ENCODE peak calls at places on chromosomes 7 and 10, in seven cellular contexts. A is GM06990, J is endodermal cell, H is cardiac muscle cell, N is Peyer's patch, X is lower lobe of right lung, U is BE2C. I is an unnamed sample.
A peak's percentile ranks its signal among the peaks of the same experiment; 100 is the strongest.

GRCh38 chr7:135768990-135769389 is 20.4 kb upstream of the FAM180A start:
- DNase-seq in X (no peak), H (no peak), J (no peak), N (no peak), U (no peak), A (no peak), I (peak; percentile 77)

GRCh38 chr7:133484135-133484534 is 231.3 kb downstream of the EXOC4 start:
- DNase-seq in N (no peak), U (no peak), A (no peak), H (peak; percentile 19), X (no peak), J (no peak), I (no peak)

GRCh38 chr7:30531286-30531685 is 26.7 kb upstream of the GGCT start:
- DNase-seq in J (no peak), N (no peak), U (no peak), H (no peak), A (no peak), X (no peak), I (no peak)

GRCh38 chr10:73644767-73645166 is 3.5 kb upstream of the MYOZ1 start:
- DNase-seq in X (no peak), U (no peak), N (no peak), J (no peak), A (no peak), H (no peak), I (no peak)

GRCh38 chr10:132137111-132138072 is 49.4 kb upstream of the DPYSL4 start:
- DNase-seq in J (no peak), U (no peak), X (peak; percentile 35), H (no peak), A (no peak), N (no peak), I (peak; percentile 16)

GRCh38 chr7:139441961-139442360 is 41.5 kb downstream of the KLRG2 start:
- DNase-seq in X (no peak), A (no peak), J (no peak), H (no peak), U (no peak), N (no peak), I (no peak)

GRCh38 chr7:130481898-130482297 is 10.0 kb upstream of the MEST start:
- DNase-seq in J (peak; percentile 42), A (no peak), H (peak; percentile 85), X (no peak), N (no peak), U (no peak), I (no peak)

GRCh38 chr10:95835149-95835860 is 72.5 kb upstream of the CC2D2B start:
- DNase-seq in X (no peak), H (no peak), U (no peak), N (no peak), A (no peak), J (no peak), I (no peak)

GRCh38 chr10:33303988-33304387 is 30.5 kb downstream of the NRP1 start:
- DNase-seq in H (no peak), N (no peak), U (no peak), J (no peak), X (no peak), A (no peak), I (no peak)

GRCh38 chr7:10471280-10471679 is 502.4 kb upstream of the PHF14 start:
- DNase-seq in H (no peak), X (no peak), A (no peak), U (no peak), N (no peak), J (no peak), I (no peak)

GRCh38 chr7:108875139-108875538 is 305.5 kb downstream of the DNAJB9 start:
- DNase-seq in N (no peak), H (peak; percentile 53), U (peak; percentile 20), J (peak; percentile 80), A (no peak), X (no peak), I (no peak)

GRCh38 chr10:72911758-72912157 is 18.2 kb downstream of the OIT3 start:
- DNase-seq in J (no peak), X (no peak), U (no peak), N (no peak), H (no peak), A (no peak), I (no peak)

GRCh38 chr7:86257894-86258293 is 385.8 kb upstream of the GRM3 start:
- DNase-seq in X (no peak), H (no peak), U (no peak), J (no peak), N (no peak), A (no peak), I (no peak)

GRCh38 chr7:32093415-32094408 is 23.5 kb upstream of the PDE1C start:
- DNase-seq in N (no peak), J (no peak), H (peak; percentile 98), A (no peak), X (peak; percentile 53), U (no peak), I (peak; percentile 75)

GRCh38 chr7:112137141-112138101 is 68.8 kb downstream of the DOCK4 start:
- DNase-seq in H (no peak), N (no peak), X (no peak), A (no peak), U (no peak), J (peak; percentile 61), I (no peak)

GRCh38 chr10:102268333-102268999 is 23.1 kb downstream of the GBF1 start:
- DNase-seq in J (no peak), H (peak; percentile 56), U (no peak), N (no peak), A (no peak), X (no peak), I (no peak)

GRCh38 chr10:29316308-29317026 is 27.6 kb downstream of the LYZL1 start:
- DNase-seq in A (no peak), X (no peak), J (no peak), H (no peak), U (no peak), N (no peak), I (no peak)

GRCh38 chr10:29253096-29254029 is 35.5 kb upstream of the LYZL1 start:
- DNase-seq in N (no peak), U (no peak), A (no peak), J (no peak), X (no peak), H (no peak), I (no peak)

GRCh38 chr7:156903232-156903909 is 10.4 kb upstream of the LMBR1 start:
- DNase-seq in N (peak; percentile 63), X (no peak), H (peak; percentile 53), U (no peak), J (no peak), A (no peak), I (peak; percentile 74)

GRCh38 chr7:19403691-19404090 is 258.5 kb upstream of the FERD3L start:
- DNase-seq in A (no peak), J (no peak), N (no peak), H (no peak), U (no peak), X (no peak), I (no peak)

GRCh38 chr10:126391162-126391880 is 3.0 kb upstream of the ADAM12 start:
- DNase-seq in U (no peak), N (no peak), A (no peak), J (no peak), X (no peak), H (peak; percentile 68), I (no peak)

GRCh38 chr10:13105184-13105583 is 5.2 kb downstream of the OPTN start:
- DNase-seq in N (no peak), X (no peak), J (no peak), U (no peak), A (no peak), H (no peak), I (no peak)

GRCh38 chr10:103276941-103277712 is at the start of gene INA:
- DNase-seq in U (peak; percentile 87), J (peak; percentile 89), H (peak; percentile 60), N (no peak), A (peak; percentile 70), X (no peak), I (no peak)
- H3K4me3 ChIP-seq in U (peak within 1 kb of the TSS; percentile 74), J (peak within 1 kb of the TSS; percentile 72), H (peak within 1 kb of the TSS; percentile 38), N (no peak within 1 kb of the TSS), A (peak within 1 kb of the TSS; percentile 48), X (peak within 1 kb of the TSS; percentile 31), I (peak within 1 kb of the TSS; percentile 28)

GRCh38 chr10:118448744-118449143 is 106.6 kb upstream of the FAM204A start:
- DNase-seq in J (no peak), X (no peak), A (no peak), H (no peak), U (no peak), N (no peak), I (no peak)
- H3K27me3 ChIP-seq in J (no peaks in the 10 kb centered on the region), X (peaks cover 14% of the 10 kb centered on the region), A (no peaks in the 10 kb centered on the region), H (peaks cover 29% of the 10 kb centered on the region), U (peaks cover 12% of the 10 kb centered on the region), N (no peaks in the 10 kb centered on the region), I (peaks cover 23% of the 10 kb centered on the region)

GRCh38 chr10:50993817-50994251 is 80.5 kb upstream of the PRKG1 start:
- DNase-seq in N (peak; percentile 54), U (no peak), A (no peak), J (no peak), H (peak; percentile 88), X (peak; percentile 52), I (peak; percentile 38)

GRCh38 chr10:50990568-50991495 is 83.5 kb upstream of the PRKG1 start:
- DNase-seq in X (peak; percentile 48), H (peak; percentile 90), J (peak; percentile 75), U (no peak), A (no peak), N (peak; percentile 80), I (peak; percentile 63)

GRCh38 chr10:50992356-50992866 is 81.9 kb upstream of the PRKG1 start:
- DNase-seq in U (no peak), J (peak; percentile 76), N (no peak), A (no peak), H (peak; percentile 56), X (no peak), I (peak; percentile 35)

GRCh38 chr10:50992972-50993766 is 81.1 kb upstream of the PRKG1 start:
- DNase-seq in X (peak; percentile 61), A (no peak), U (no peak), N (no peak), H (peak; percentile 90), J (peak; percentile 61), I (peak; percentile 27)

DNA sequence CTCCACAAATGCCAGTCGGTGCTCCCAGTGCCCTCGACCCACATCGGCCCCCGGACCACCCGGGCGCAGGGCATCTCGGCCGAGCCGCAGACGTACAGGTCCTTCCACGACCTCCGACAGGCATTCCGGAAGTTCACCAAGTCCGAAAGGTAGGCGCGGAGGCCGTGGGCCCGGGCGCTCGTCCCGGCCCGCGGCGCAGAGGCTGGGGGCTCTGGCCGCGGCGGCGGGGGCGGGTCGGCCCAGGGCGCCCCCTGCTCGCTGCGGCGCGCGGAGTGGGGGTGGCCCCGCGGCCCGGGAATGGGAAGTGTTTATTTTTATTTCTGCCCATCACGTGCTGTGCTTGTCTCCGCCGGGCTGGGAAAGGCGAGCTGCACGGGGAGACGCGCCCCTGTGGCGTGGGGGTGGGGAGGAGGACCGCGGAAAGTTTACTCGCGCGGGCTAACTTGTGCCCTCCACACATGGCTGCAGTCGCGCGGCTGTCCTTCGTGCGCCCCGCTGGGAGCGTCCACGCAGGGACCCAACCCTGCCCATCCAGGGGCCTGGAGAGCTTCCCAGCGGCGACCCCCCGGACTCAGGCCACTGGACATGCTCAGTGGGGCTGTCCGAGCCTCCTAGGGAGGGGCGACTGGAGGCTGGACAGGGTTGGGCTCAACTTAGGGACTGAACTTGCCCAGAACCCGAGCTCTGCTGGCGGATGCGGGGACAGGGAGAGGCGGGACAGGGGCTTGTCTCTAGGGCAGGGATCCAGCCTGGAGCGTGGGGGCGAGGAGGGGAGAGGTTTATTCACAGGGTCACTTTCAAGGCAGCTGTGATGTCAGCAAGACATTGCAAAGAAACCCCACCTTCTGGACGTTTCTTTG is 82.6 kb upstream of the PRKG1 start:
- DNase-seq in N (peak; percentile 59), H (peak; percentile 78), A (no peak), J (peak; percentile 72), X (peak; percentile 56), U (no peak), I (peak; percentile 82)
- H3K4me3 ChIP-seq in N (peak overlapping the region; percentile 49), H (peak overlapping the region; percentile 57), A (no peak overlapping the region), J (peak overlapping the region; percentile 74), X (peak overlapping the region; percentile 66), U (peak overlapping the region; percentile 28), I (peak overlapping the region; percentile 65)

GRCh38 chr10:133230023-133230319 is at the start of gene UTF1:
- DNase-seq in J (peak; percentile 67), X (no peak), A (no peak), H (no peak), N (no peak), U (no peak), I (no peak)
- H3K27me3 ChIP-seq in J (peaks cover 81% of the 10 kb centered on the region), X (peaks cover 85% of the 10 kb centered on the region), A (peaks cover 3% of the 10 kb centered on the region), H (peaks cover 83% of the 10 kb centered on the region), N (no peaks in the 10 kb centered on the region), U (peaks cover 73% of the 10 kb centered on the region), I (peaks cover 57% of the 10 kb centered on the region)

I was measured in heart left ventricle.